ENCODE peak calls at places on chromosome 5, in ten cellular contexts. P is RWPE2; K is gastroesophageal sphincter; Z is stimulated activated naive CD8-positive, alpha-beta T cell treated with anti-CD3 and anti-CD28 coated beads, Interleukin-15, Interleukin-2, amounts not matched to agents 100 U/mL and 50 U/mL, for 24 hours; D is A549; B is left cardiac atrium; Q is activated T-cell treated with anti-CD3 and anti-CD28 coated beads, Interleukin-2, amount 50 U/mL, for 4 hours; E is heart right ventricle; N is Right ventricle myocardium inferior; M is thoracic aorta. S is an unnamed sample.

GRCh38 chr5:126178521-126178920 is 244.7 kb upstream of the GRAMD2B start:
- ATAC-seq in P (no peak), K (no peak), Z (no peak), D (no peak), B (peak; percentile 89), Q (no peak), E (peak; percentile 92), N (peak; percentile 98), M (no peak), S (no peak)

GRCh38 chr5:161230222-161230621 is 316.3 kb downstream of the GABRB2 start:
- ATAC-seq in P (peak; percentile 85), K (no peak), Z (no peak), D (no peak), B (no peak), Q (no peak), E (no peak), N (peak; percentile 52), M (no peak), S (no peak)

GRCh38 chr5:98935206-98935605 is 6.4 kb upstream of the CHD1 start:
- ATAC-seq in P (no peak), K (no peak), Z (no peak), D (no peak), B (no peak), Q (no peak), E (no peak), N (no peak), M (no peak), S (no peak)

GRCh38 chr5:132094393-132095076 is 20.9 kb downstream of the CSF2 start:
- ATAC-seq in P (peak; percentile 86), K (no peak), Z (no peak), D (peak; percentile 81), B (no peak), Q (no peak), E (no peak), N (no peak), M (no peak), S (peak; percentile 6)

GRCh38 chr5:159878988-159879471 is 37.3 kb upstream of the ADRA1B start:
- ATAC-seq in P (peak; percentile 80), K (peak; percentile 84), Z (no peak), D (peak; percentile 95), B (peak; percentile 83), Q (no peak), E (peak; percentile 87), N (peak; percentile 89), M (no peak), S (no peak)

GRCh38 chr5:176173647-176174046 is 64.6 kb upstream of the SIMC1 start:
- ATAC-seq in P (no peak), K (no peak), Z (no peak), D (no peak), B (no peak), Q (no peak), E (no peak), N (no peak), M (no peak), S (no peak)

GRCh38 chr5:152271420-152271819 is 133.7 kb downstream of the NMUR2 start:
- ATAC-seq in P (peak; percentile 82), K (no peak), Z (no peak), D (no peak), B (peak; percentile 76), Q (no peak), E (peak; percentile 65), N (peak; percentile 76), M (peak; percentile 33), S (no peak)

GRCh38 chr5:123597018-123597417 is 85.0 kb downstream of the CSNK1G3 start:
- ATAC-seq in P (no peak), K (no peak), Z (no peak), D (no peak), B (no peak), Q (no peak), E (no peak), N (no peak), M (no peak), S (no peak)

GRCh38 chr5:108765647-108766046 is 17.9 kb downstream of the FER start:
- ATAC-seq in P (no peak), K (no peak), Z (no peak), D (no peak), B (no peak), Q (no peak), E (no peak), N (no peak), M (no peak), S (no peak)

GRCh38 chr5:66824476-66824875 is 228.3 kb downstream of the MAST4 start:
- ATAC-seq in P (no peak), K (no peak), Z (no peak), D (no peak), B (no peak), Q (no peak), E (no peak), N (no peak), M (no peak), S (peak; percentile 54)

GRCh38 chr5:60578295-60578694 is 121.7 kb downstream of the DEPDC1B start:
- ATAC-seq in P (no peak), K (no peak), Z (no peak), D (no peak), B (no peak), Q (no peak), E (no peak), N (no peak), M (no peak), S (no peak)

GRCh38 chr5:23208959-23209431 is 298.4 kb upstream of the PRDM9 start:
- ATAC-seq in P (peak; percentile 82), K (no peak), Z (no peak), D (peak; percentile 70), B (no peak), Q (no peak), E (no peak), N (no peak), M (no peak), S (no peak)

GRCh38 chr5:40480392-40480791 is 199.3 kb upstream of the PTGER4 start:
- ATAC-seq in P (no peak), K (no peak), Z (peak; percentile 90), D (no peak), B (no peak), Q (peak; percentile 78), E (no peak), N (no peak), M (no peak), S (peak; percentile 86)

GRCh38 chr5:76482961-76483360 is 79.9 kb downstream of the IQGAP2 start:
- ATAC-seq in P (no peak), K (no peak), Z (no peak), D (no peak), B (no peak), Q (no peak), E (no peak), N (no peak), M (no peak), S (no peak)

GRCh38 chr5:31757813-31758212 is 118.9 kb downstream of the PDZD2 start:
- ATAC-seq in P (no peak), K (no peak), Z (no peak), D (no peak), B (no peak), Q (no peak), E (no peak), N (no peak), M (no peak), S (no peak)

GRCh38 chr5:7078901-7079300 is 317.0 kb upstream of the ADCY2 start:
- ATAC-seq in P (no peak), K (no peak), Z (no peak), D (no peak), B (no peak), Q (no peak), E (no peak), N (no peak), M (peak; percentile 54), S (no peak)

GRCh38 chr5:112289465-112289864 is 129.6 kb downstream of the EPB41L4A start:
- ATAC-seq in P (peak; percentile 18), K (no peak), Z (no peak), D (no peak), B (no peak), Q (no peak), E (no peak), N (no peak), M (no peak), S (no peak)

GRCh38 chr5:41835625-41836024 is 34.6 kb downstream of the OXCT1 start:
- ATAC-seq in P (peak; percentile 94), K (peak; percentile 78), Z (peak; percentile 92), D (no peak), B (peak; percentile 91), Q (peak; percentile 54), E (peak; percentile 84), N (peak; percentile 91), M (peak; percentile 83), S (peak; percentile 81)

GRCh38 chr5:178467261-178468195 is 122.7 kb downstream of the COL23A1 start:
- ATAC-seq in P (peak; percentile 20), K (peak; percentile 81), Z (no peak), D (no peak), B (peak; percentile 62), Q (no peak), E (peak; percentile 72), N (peak; percentile 36), M (peak; percentile 33), S (no peak)

GRCh38 chr5:144972317-144972716 is 801.6 kb downstream of the KCTD16 start:
- ATAC-seq in P (no peak), K (no peak), Z (no peak), D (no peak), B (no peak), Q (no peak), E (no peak), N (no peak), M (no peak), S (no peak)

GRCh38 chr5:52469420-52469819 is 318.3 kb upstream of the ITGA1 start:
- ATAC-seq in P (no peak), K (no peak), Z (no peak), D (no peak), B (no peak), Q (no peak), E (no peak), N (no peak), M (no peak), S (peak; percentile 58)

GRCh38 chr5:169812786-169813185 is 167.5 kb downstream of the INSYN2B start:
- ATAC-seq in P (peak; percentile 9), K (no peak), Z (no peak), D (no peak), B (no peak), Q (no peak), E (no peak), N (no peak), M (no peak), S (no peak)

GRCh38 chr5:154196955-154197652 is 6.6 kb downstream of the GALNT10 start:
- ATAC-seq in P (no peak), K (no peak), Z (no peak), D (peak; percentile 38), B (peak; percentile 71), Q (no peak), E (no peak), N (no peak), M (no peak), S (no peak)

GRCh38 chr5:139684881-139685749 is 37.0 kb downstream of the CXXC5 start:
- ATAC-seq in P (no peak), K (peak; percentile 44), Z (no peak), D (no peak), B (peak; percentile 60), Q (no peak), E (peak; percentile 46), N (peak; percentile 57), M (no peak), S (no peak)

GRCh38 chr5:110842948-110843347 is 104.1 kb downstream of the SLC25A46 start:
- ATAC-seq in P (no peak), K (no peak), Z (no peak), D (no peak), B (no peak), Q (no peak), E (no peak), N (no peak), M (no peak), S (no peak)

GRCh38 chr5:172153695-172154094 is 34.3 kb downstream of the STK10 start:
- ATAC-seq in P (no peak), K (no peak), Z (no peak), D (no peak), B (no peak), Q (no peak), E (no peak), N (no peak), M (no peak), S (no peak)

GRCh38 chr5:55865831-55866230 is 14.7 kb downstream of the IL31RA start:
- ATAC-seq in P (no peak), K (no peak), Z (no peak), D (no peak), B (no peak), Q (no peak), E (no peak), N (no peak), M (no peak), S (no peak)

GRCh38 chr5:115484368-115484767 is 60.2 kb downstream of the FEM1C start:
- ATAC-seq in P (no peak), K (no peak), Z (no peak), D (no peak), B (no peak), Q (no peak), E (peak; percentile 25), N (no peak), M (no peak), S (no peak)